ENCODE peak calls at places on chromosomes 3 and 15, in five cellular contexts. V is HCT116, G is A549, E is H1, L is K562. X is an unnamed sample.

GRCh38 chr3:175075269-175075668 is 216.1 kb downstream of the NAALADL2 start:
- DNase-seq in V (no peak), G (no peak), E (no peak), L (no peak), X (no peak)

GRCh38 chr15:55552926-55553325 is 35.2 kb downstream of the PYGO1 start:
- DNase-seq in V (no peak), G (no peak), E (no peak), L (no peak), X (no peak)

GRCh38 chr3:107366766-107367165 is 10.5 kb upstream of the CCDC54 start:
- DNase-seq in V (no peak), G (peak), E (no peak), L (peak), X (no peak)

GRCh38 chr3:170007031-170007663 is 30.6 kb upstream of the GPR160 start:
- DNase-seq in V (no peak), G (no peak), E (no peak), L (no peak), X (peak)

GRCh38 chr15:63677778-63678177 is 80.6 kb downstream of the FBXL22 start:
- DNase-seq in V (no peak), G (peak), E (no peak), L (no peak), X (no peak)

GRCh38 chr3:139016430-139017048 is 4.2 kb downstream of the PRR23B start:
- DNase-seq in V (no peak), G (no peak), E (no peak), L (no peak), X (no peak)

GRCh38 chr3:78139166-78139565 is 1099.3 kb downstream of the ROBO2 start:
- DNase-seq in V (no peak), G (no peak), E (no peak), L (no peak), X (no peak)

GRCh38 chr15:63469190-63469589 is 35.2 kb upstream of the USP3 start:
- DNase-seq in V (no peak), G (no peak), E (no peak), L (no peak), X (no peak)

GRCh38 chr15:78615151-78615589 is 5.6 kb downstream of the CHRNA3 start:
- DNase-seq in V (no peak), G (no peak), E (peak), L (no peak), X (no peak)

GRCh38 chr3:86967062-86967461 is 23.9 kb downstream of the VGLL3 start:
- DNase-seq in V (no peak), G (no peak), E (no peak), L (no peak), X (no peak)

GRCh38 chr15:29968099-29968892 is 114.5 kb upstream of the GOLGA8J start:
- DNase-seq in V (no peak), G (peak), E (peak), L (no peak), X (no peak)

GRCh38 chr15:70121656-70122297 is 24.1 kb upstream of the TLE3 start:
- DNase-seq in V (no peak), G (peak), E (no peak), L (no peak), X (no peak)

GRCh38 chr15:45892182-45892581 is 257.4 kb downstream of the SQOR start:
- DNase-seq in V (no peak), G (no peak), E (no peak), L (no peak), X (no peak)

GRCh38 chr15:39265261-39265660 is 315.6 kb upstream of the THBS1 start:
- DNase-seq in V (no peak), G (no peak), E (no peak), L (no peak), X (no peak)

GRCh38 chr15:71780349-71780976 is 29.9 kb upstream of the NR2E3 start:
- DNase-seq in V (no peak), G (peak), E (no peak), L (peak), X (peak)

GRCh38 chr3:127997016-127997415 is 55.2 kb upstream of the SEC61A1 start:
- DNase-seq in V (no peak), G (no peak), E (no peak), L (no peak), X (no peak)

GRCh38 chr15:90618330-90619136 is 88.8 kb downstream of the CRTC3 start:
- DNase-seq in V (no peak), G (no peak), E (no peak), L (no peak), X (peak)

GRCh38 chr3:184040010-184040409 is 8.5 kb downstream of the HTR3D start:
- DNase-seq in V (peak), G (peak), E (peak), L (peak), X (peak)

GRCh38 chr3:114394551-114394950 is 100.7 kb downstream of the TIGIT start:
- DNase-seq in V (no peak), G (no peak), E (no peak), L (no peak), X (no peak)

GRCh38 chr15:92231461-92231860 is 162.2 kb upstream of the ST8SIA2 start:
- DNase-seq in V (no peak), G (no peak), E (no peak), L (no peak), X (no peak)

GRCh38 chr15:60917469-60918130 is 311.5 kb downstream of the RORA start:
- DNase-seq in V (no peak), G (no peak), E (no peak), L (no peak), X (no peak)

GRCh38 chr15:80856809-80857377 is 77.7 kb downstream of the CEMIP start:
- DNase-seq in V (peak), G (peak), E (no peak), L (no peak), X (no peak)

GRCh38 chr15:84889313-84889990 is 5.0 kb downstream of the SLC28A1 start:
- DNase-seq in V (no peak), G (no peak), E (no peak), L (no peak), X (no peak)

GRCh38 chr15:69535101-69535638 is 82.6 kb downstream of the RPLP1 start:
- DNase-seq in V (no peak), G (no peak), E (no peak), L (no peak), X (no peak)

GRCh38 chr3:157408499-157409149 is 28.0 kb upstream of the PTX3 start:
- DNase-seq in V (no peak), G (no peak), E (no peak), L (no peak), X (no peak)

GRCh38 chr3:124260206-124260915 is 268.4 kb upstream of the ROPN1 start:
- DNase-seq in V (no peak), G (peak), E (no peak), L (no peak), X (peak)

GRCh38 chr3:113537155-113537554 is 4.8 kb downstream of the SIDT1 start:
- DNase-seq in V (no peak), G (no peak), E (no peak), L (no peak), X (no peak)

GRCh38 chr3:34727700-34728099 is 911.6 kb upstream of the ARPP21 start:
- DNase-seq in V (no peak), G (peak), E (no peak), L (no peak), X (no peak)

GRCh38 chr3:14216257-14217048 is 37.8 kb downstream of the LSM3 start:
- DNase-seq in V (no peak), G (peak), E (peak), L (no peak), X (peak)

GRCh38 chr3:158532099-158532734 is 38.8 kb upstream of the MLF1 start:
- DNase-seq in V (peak), G (peak), E (no peak), L (peak), X (peak)

GRCh38 chr3:73600293-73600938 is 24.3 kb downstream of the PDZRN3 start:
- DNase-seq in V (no peak), G (no peak), E (no peak), L (no peak), X (no peak)

GRCh38 chr3:130516645-130517512 is at the start of gene COL6A6:
- DNase-seq in V (no peak), G (no peak), E (peak), L (no peak), X (no peak)
- TF ChIP-seq MAX in V (no peak), G (no peak), E (no peak), L (no peak), X (no peak)

GRCh38 chr3:53841296-53841695 is 4.9 kb downstream of the CHDH start:
- DNase-seq in V (no peak), G (no peak), E (no peak), L (no peak), X (no peak)
- TF ChIP-seq POLR2A in V (no peak), G (no peak), E (no peak), L (no peak), X (no peak)

DNA sequence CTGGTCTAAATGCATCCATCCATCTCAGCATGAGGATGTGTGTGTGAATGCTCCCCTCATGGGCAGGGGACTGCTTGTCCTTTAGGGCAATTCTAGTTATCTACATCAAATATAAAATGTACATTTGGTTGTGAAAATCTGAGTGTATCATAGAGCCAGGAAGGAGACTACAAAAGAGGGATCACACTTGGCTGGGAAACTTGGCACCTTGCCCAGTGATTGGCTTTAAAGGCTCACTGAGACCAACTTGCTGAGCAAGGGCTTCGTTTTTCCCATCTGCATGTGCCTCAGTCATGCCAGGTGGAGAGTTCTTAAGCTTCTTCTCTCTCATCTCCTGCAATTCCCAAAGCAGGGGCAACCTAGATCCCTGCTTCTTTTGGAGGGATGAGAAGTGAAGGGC is 5.2 kb downstream of the CAPN3 start:
- DNase-seq in V (no peak), G (no peak), E (no peak), L (no peak), X (no peak)
- TF ChIP-seq MAX in V (no peak), G (no peak), E (no peak), L (no peak), X (no peak)

GRCh38 chr3:186998937-186999368 is 68.6 kb downstream of the ST6GAL1 start:
- DNase-seq in V (no peak), G (no peak), E (peak), L (no peak), X (no peak)

GRCh38 chr3:187002915-187003314 is 72.6 kb downstream of the ST6GAL1 start:
- DNase-seq in V (no peak), G (no peak), E (no peak), L (no peak), X (no peak)

GRCh38 chr3:186996356-186996755 is 66.0 kb downstream of the ST6GAL1 start:
- DNase-seq in V (no peak), G (no peak), E (no peak), L (no peak), X (no peak)

GRCh38 chr3:186997061-186998054 is 67.0 kb downstream of the ST6GAL1 start:
- DNase-seq in V (no peak), G (no peak), E (no peak), L (peak), X (no peak)

DNA sequence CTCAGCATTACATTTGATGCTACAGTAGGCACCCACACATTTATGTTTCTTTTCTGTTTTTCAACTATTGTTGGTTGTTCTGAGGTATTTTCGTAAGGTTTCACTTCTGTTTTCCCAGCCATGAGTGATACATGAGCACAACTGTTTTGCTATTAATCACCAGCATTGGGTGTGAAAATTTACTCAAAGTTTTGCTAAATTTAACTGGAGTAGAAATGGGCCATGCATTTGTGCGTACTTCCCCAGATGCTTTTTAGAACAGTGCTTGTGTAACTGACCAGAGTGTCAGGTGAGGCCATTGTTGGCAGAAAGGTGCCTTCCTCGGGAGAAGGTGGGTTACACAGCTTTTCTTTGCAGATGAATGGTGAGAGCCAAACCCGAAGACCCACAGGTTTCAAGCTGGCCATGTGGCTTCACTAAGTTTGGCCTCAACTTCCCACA is 70.4 kb downstream of the ST6GAL1 start:
- DNase-seq in V (no peak), G (no peak), E (no peak), L (no peak), X (peak)
- TF ChIP-seq POLR2A in V (no peak), G (no peak), E (no peak), L (no peak), X (no peak)

DNA sequence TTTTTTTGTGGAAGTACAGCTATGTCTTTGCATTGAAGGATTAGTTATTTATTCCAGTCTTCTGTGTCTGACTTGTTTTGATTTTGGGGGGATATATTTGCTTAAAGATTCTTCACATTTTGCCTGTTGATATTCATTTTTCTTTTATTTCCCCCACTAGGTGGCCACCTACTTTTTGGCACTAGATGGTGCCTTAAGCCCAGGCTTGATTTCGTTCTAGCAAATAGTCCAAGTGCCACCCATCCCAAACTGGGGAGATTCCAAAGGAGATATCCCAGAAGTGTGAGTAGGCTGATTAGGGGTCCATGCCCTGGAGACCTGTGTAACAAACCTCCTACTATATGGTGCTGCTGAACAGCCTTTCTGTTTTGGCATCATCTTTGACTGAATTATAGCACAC is 80.0 kb upstream of the SPATA16 start:
- DNase-seq in V (peak), G (peak), E (no peak), L (no peak), X (peak)
- TF ChIP-seq MAX in V (no peak), G (no peak), E (no peak), L (no peak), X (no peak)

GRCh38 chr3:53072653-53073552 is 27.0 kb upstream of the SFMBT1 start:
- DNase-seq in V (peak), G (peak), E (peak), L (peak), X (peak)
- TF ChIP-seq POLR2A in V (peak), G (no peak), E (peak), L (no peak), X (no peak)

DNA sequence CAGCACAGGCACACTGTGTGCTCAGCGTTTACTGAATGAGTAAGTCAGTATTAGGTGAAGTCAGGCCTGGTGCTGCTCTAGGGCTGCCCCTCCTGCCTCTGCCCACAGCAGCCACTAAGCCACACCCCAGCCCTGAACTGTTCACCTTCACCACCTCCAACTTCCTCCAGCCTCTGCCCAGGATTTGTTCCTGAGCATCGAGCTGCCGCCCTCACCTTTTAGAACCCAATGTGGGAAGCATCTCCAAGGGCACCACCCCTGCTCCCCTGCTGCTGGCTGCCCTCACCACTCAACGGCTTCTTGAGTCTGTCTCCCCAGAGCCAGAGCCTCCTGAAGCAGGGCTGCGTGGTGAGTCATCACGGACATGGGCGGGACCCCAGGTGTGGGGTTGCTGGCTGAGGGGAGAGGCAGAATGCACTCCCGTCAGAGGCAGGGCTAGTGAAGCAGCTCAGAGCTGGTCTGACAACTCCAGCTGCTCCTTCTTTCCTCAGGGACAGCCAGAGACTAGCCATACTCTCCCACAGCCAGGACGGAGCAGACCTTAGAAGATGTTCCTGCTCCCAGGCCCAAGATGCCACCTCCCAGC is 5.8 kb downstream of the HYAL2 start:
- DNase-seq in V (peak), G (peak), E (no peak), L (peak), X (peak)
- TF ChIP-seq MAX in V (no peak), G (no peak), E (no peak), L (no peak), X (no peak)

GRCh38 chr3:48446425-48447193 is at the start of gene ATRIP:
- DNase-seq in V (peak), G (peak), E (peak), L (peak), X (peak)
- TF ChIP-seq POLR2A in V (peak), G (peak), E (peak), L (peak), X (peak)

DNA sequence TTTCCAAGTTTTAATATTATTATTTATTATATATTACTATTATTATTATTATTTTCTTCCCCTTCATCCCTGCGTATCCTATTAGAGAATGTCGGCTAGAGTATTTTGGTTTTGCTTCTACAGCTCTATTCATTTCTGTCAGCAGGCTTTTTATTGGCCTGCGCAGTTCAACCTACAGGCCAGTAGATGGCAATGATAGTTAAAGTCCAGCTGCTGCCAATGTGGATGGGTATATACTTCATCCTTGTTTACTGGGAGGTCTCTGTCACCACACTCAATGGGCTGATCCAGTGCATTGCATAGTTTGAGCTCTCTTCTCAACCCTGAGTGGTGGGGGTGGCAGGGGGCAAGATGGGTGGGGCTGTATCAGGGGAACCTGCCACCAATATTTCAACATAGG is 799.8 kb downstream of the NSUN3 start:
- DNase-seq in V (no peak), G (peak), E (no peak), L (no peak), X (peak)
- TF ChIP-seq MAX in V (no peak), G (no peak), E (no peak), L (no peak), X (no peak)

DNA sequence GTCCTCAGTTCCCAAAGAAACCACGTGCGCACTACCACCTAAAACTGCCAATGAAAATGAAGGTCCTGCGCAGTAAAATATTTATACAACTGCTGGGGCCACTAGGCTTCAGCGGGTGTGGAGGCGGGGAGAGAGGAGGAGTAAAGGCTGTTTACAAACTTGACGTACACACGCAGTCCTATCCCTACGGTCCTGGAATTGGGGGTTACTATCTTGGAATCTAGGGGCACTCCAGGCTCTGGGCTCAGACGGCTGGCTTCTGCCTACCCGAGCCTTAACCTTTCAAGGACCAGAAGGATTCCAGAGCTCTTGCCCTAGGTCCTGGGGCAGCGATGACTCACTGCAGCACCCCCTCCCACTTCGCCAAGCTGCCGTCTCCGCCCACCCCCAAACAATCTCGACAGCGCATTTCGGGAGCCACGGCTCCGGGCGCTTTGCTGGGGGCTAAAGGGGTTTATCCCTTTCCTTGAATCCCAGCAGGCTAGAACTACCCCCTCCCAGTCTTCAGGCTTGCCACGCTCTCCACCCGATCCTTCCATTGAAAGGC is 3.0 kb downstream of the ADAMTS9 start:
- DNase-seq in V (no peak), G (no peak), E (peak), L (no peak), X (no peak)
- TF ChIP-seq POLR2A in V (no peak), G (no peak), E (no peak), L (no peak), X (no peak)

X was measured in NB4.